ENCODE peak calls at places on chromosomes 11 and 22, in ten cellular contexts. One of them, this sample, is unnamed.

GRCh38 chr11:102244681-102245409 is 72.4 kb upstream of the BIRC3 start:
- DNase-seq in GM23338: no peak
- DNase-seq in brain microvascular endothelial cell: peak
- DNase-seq in lower lobe of right lung: no peak
- DNase-seq in endodermal cell: no peak
- DNase-seq in DND-41: no peak
- DNase-seq in PC-3: peak
- DNase-seq in kidney: no peak
- DNase-seq in WERI-Rb-1: no peak
- DNase-seq in left ventricle myocardium inferior: no peak
- DNase-seq in this sample: peak

GRCh38 chr22:30046716-30047363 is 33.4 kb upstream of the HORMAD2 start:
- DNase-seq in GM23338: no peak
- DNase-seq in brain microvascular endothelial cell: no peak
- DNase-seq in lower lobe of right lung: no peak
- DNase-seq in endodermal cell: peak
- DNase-seq in DND-41: no peak
- DNase-seq in PC-3: no peak
- DNase-seq in kidney: no peak
- DNase-seq in WERI-Rb-1: no peak
- DNase-seq in left ventricle myocardium inferior: no peak
- DNase-seq in this sample: no peak

GRCh38 chr22:49997221-49997599 is 15.4 kb downstream of the IL17REL start:
- DNase-seq in GM23338: no peak
- DNase-seq in brain microvascular endothelial cell: no peak
- DNase-seq in lower lobe of right lung: peak
- DNase-seq in endodermal cell: peak
- DNase-seq in DND-41: no peak
- DNase-seq in PC-3: no peak
- DNase-seq in kidney: peak
- DNase-seq in WERI-Rb-1: no peak
- DNase-seq in left ventricle myocardium inferior: no peak
- DNase-seq in this sample: no peak

GRCh38 chr22:22226448-22227187 is 18.0 kb upstream of the VPREB1 start:
- DNase-seq in GM23338: no peak
- DNase-seq in brain microvascular endothelial cell: no peak
- DNase-seq in lower lobe of right lung: no peak
- DNase-seq in endodermal cell: peak
- DNase-seq in DND-41: no peak
- DNase-seq in PC-3: no peak
- DNase-seq in kidney: no peak
- DNase-seq in WERI-Rb-1: no peak
- DNase-seq in left ventricle myocardium inferior: no peak
- DNase-seq in this sample: no peak

GRCh38 chr22:44287121-44287693 is 25.5 kb downstream of the SHISAL1 start:
- DNase-seq in GM23338: no peak
- DNase-seq in brain microvascular endothelial cell: no peak
- DNase-seq in lower lobe of right lung: no peak
- DNase-seq in endodermal cell: no peak
- DNase-seq in DND-41: no peak
- DNase-seq in PC-3: no peak
- DNase-seq in kidney: no peak
- DNase-seq in WERI-Rb-1: peak
- DNase-seq in left ventricle myocardium inferior: no peak
- DNase-seq in this sample: no peak

GRCh38 chr11:35282226-35282882 is 137.0 kb downstream of the SLC1A2 start:
- DNase-seq in GM23338: no peak
- DNase-seq in brain microvascular endothelial cell: peak
- DNase-seq in lower lobe of right lung: no peak
- DNase-seq in endodermal cell: no peak
- DNase-seq in DND-41: no peak
- DNase-seq in PC-3: no peak
- DNase-seq in kidney: no peak
- DNase-seq in WERI-Rb-1: no peak
- DNase-seq in left ventricle myocardium inferior: no peak
- DNase-seq in this sample: peak

GRCh38 chr11:119585038-119585666 is 143.8 kb downstream of the NECTIN1 start:
- DNase-seq in GM23338: peak
- DNase-seq in brain microvascular endothelial cell: no peak
- DNase-seq in lower lobe of right lung: no peak
- DNase-seq in endodermal cell: peak
- DNase-seq in DND-41: no peak
- DNase-seq in PC-3: peak
- DNase-seq in kidney: peak
- DNase-seq in WERI-Rb-1: peak
- DNase-seq in left ventricle myocardium inferior: no peak
- DNase-seq in this sample: peak

GRCh38 chr22:44828193-44828592 is 75.8 kb downstream of the ARHGAP8 start:
- DNase-seq in GM23338: peak
- DNase-seq in brain microvascular endothelial cell: no peak
- DNase-seq in lower lobe of right lung: no peak
- DNase-seq in endodermal cell: peak
- DNase-seq in DND-41: peak
- DNase-seq in PC-3: peak
- DNase-seq in kidney: no peak
- DNase-seq in WERI-Rb-1: peak
- DNase-seq in left ventricle myocardium inferior: no peak
- DNase-seq in this sample: no peak

GRCh38 chr11:86931965-86932332 is 23.2 kb downstream of the FZD4 start:
- DNase-seq in GM23338: no peak
- DNase-seq in brain microvascular endothelial cell: peak
- DNase-seq in lower lobe of right lung: no peak
- DNase-seq in endodermal cell: no peak
- DNase-seq in DND-41: no peak
- DNase-seq in PC-3: peak
- DNase-seq in kidney: no peak
- DNase-seq in WERI-Rb-1: no peak
- DNase-seq in left ventricle myocardium inferior: no peak
- DNase-seq in this sample: peak

GRCh38 chr11:73431431-73431830 is 55.2 kb downstream of the RELT start:
- DNase-seq in GM23338: no peak
- DNase-seq in brain microvascular endothelial cell: no peak
- DNase-seq in lower lobe of right lung: no peak
- DNase-seq in endodermal cell: no peak
- DNase-seq in DND-41: no peak
- DNase-seq in PC-3: peak
- DNase-seq in kidney: no peak
- DNase-seq in WERI-Rb-1: no peak
- DNase-seq in left ventricle myocardium inferior: no peak
- DNase-seq in this sample: no peak

GRCh38 chr22:19641254-19641982 is 72.9 kb upstream of the SEPTIN5 start:
- DNase-seq in GM23338: peak
- DNase-seq in brain microvascular endothelial cell: no peak
- DNase-seq in lower lobe of right lung: no peak
- DNase-seq in endodermal cell: peak
- DNase-seq in DND-41: no peak
- DNase-seq in PC-3: peak
- DNase-seq in kidney: no peak
- DNase-seq in WERI-Rb-1: no peak
- DNase-seq in left ventricle myocardium inferior: no peak
- DNase-seq in this sample: no peak

DNA sequence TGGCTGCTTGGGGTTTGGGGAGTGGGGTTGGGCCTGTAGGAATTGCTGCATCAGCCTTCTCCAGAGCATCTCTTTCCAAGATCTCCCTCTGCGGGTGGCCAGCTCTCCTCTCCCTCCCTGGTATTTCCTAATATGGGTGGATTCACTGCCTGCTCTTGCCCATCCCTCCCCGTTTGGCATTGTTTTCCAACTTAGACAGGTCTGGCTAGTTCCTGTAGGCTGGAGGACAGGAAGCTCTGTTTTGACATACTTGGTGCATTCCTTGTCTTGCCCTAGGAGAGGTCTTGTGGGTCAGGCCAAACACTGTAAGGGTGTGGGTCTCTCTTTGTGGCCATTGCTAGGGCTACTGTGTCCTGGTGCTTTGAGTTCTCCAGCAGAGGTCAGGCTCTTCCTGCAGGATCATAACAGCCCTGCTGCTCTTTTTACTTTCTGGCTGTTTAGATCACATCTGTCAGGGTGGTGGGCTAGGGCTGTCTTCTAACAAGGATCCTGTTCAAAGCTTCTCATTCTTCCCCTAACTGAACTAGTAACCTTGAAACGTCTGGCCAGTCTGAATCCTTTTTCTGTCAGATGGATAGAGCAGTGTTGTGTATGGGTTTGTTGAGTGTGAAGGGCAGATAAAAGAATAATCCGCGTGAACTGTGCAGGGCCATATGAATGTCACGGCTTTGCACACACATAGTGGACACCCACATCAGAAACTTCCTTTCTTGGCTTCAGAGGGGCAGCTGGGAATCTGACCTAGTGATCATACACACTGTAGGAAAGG is 18.3 kb upstream of the MICALL1 start:
- DNase-seq in GM23338: peak
- DNase-seq in brain microvascular endothelial cell: peak
- DNase-seq in lower lobe of right lung: no peak
- DNase-seq in endodermal cell: peak
- DNase-seq in DND-41: no peak
- DNase-seq in PC-3: peak
- DNase-seq in kidney: no peak
- DNase-seq in WERI-Rb-1: no peak
- DNase-seq in left ventricle myocardium inferior: no peak
- DNase-seq in this sample: peak
- TF ChIP-seq CTCF in GM23338: peak
- TF ChIP-seq CTCF in brain microvascular endothelial cell: peak
- TF ChIP-seq CTCF in lower lobe of right lung: peak
- TF ChIP-seq CTCF in endodermal cell: peak
- TF ChIP-seq CTCF in DND-41: no peak
- TF ChIP-seq CTCF in PC-3: peak
- TF ChIP-seq CTCF in kidney: peak
- TF ChIP-seq CTCF in WERI-Rb-1: peak
- TF ChIP-seq CTCF in left ventricle myocardium inferior: peak
- TF ChIP-seq CTCF in this sample: peak

GRCh38 chr11:75533843-75534242 is 8.1 kb upstream of the GDPD5 start:
- DNase-seq in GM23338: no peak
- DNase-seq in brain microvascular endothelial cell: no peak
- DNase-seq in lower lobe of right lung: no peak
- DNase-seq in endodermal cell: no peak
- DNase-seq in DND-41: no peak
- DNase-seq in PC-3: no peak
- DNase-seq in kidney: no peak
- DNase-seq in WERI-Rb-1: no peak
- DNase-seq in left ventricle myocardium inferior: no peak
- DNase-seq in this sample: no peak

GRCh38 chr11:75530577-75530976 is 4.8 kb upstream of the GDPD5 start:
- DNase-seq in GM23338: no peak
- DNase-seq in brain microvascular endothelial cell: no peak
- DNase-seq in lower lobe of right lung: no peak
- DNase-seq in endodermal cell: no peak
- DNase-seq in DND-41: no peak
- DNase-seq in PC-3: no peak
- DNase-seq in kidney: no peak
- DNase-seq in WERI-Rb-1: no peak
- DNase-seq in left ventricle myocardium inferior: no peak
- DNase-seq in this sample: no peak

GRCh38 chr11:75534291-75535038 is 8.7 kb upstream of the GDPD5 start:
- DNase-seq in GM23338: no peak
- DNase-seq in brain microvascular endothelial cell: no peak
- DNase-seq in lower lobe of right lung: no peak
- DNase-seq in endodermal cell: no peak
- DNase-seq in DND-41: no peak
- DNase-seq in PC-3: peak
- DNase-seq in kidney: no peak
- DNase-seq in WERI-Rb-1: no peak
- DNase-seq in left ventricle myocardium inferior: no peak
- DNase-seq in this sample: no peak

GRCh38 chr11:75531325-75531724 is 5.6 kb upstream of the GDPD5 start:
- DNase-seq in GM23338: peak
- DNase-seq in brain microvascular endothelial cell: no peak
- DNase-seq in lower lobe of right lung: no peak
- DNase-seq in endodermal cell: no peak
- DNase-seq in DND-41: no peak
- DNase-seq in PC-3: no peak
- DNase-seq in kidney: no peak
- DNase-seq in WERI-Rb-1: no peak
- DNase-seq in left ventricle myocardium inferior: no peak
- DNase-seq in this sample: no peak

GRCh38 chr11:75532200-75532972 is 6.6 kb upstream of the GDPD5 start:
- DNase-seq in GM23338: peak
- DNase-seq in brain microvascular endothelial cell: peak
- DNase-seq in lower lobe of right lung: peak
- DNase-seq in endodermal cell: peak
- DNase-seq in DND-41: peak
- DNase-seq in PC-3: peak
- DNase-seq in kidney: no peak
- DNase-seq in WERI-Rb-1: peak
- DNase-seq in left ventricle myocardium inferior: peak
- DNase-seq in this sample: peak
- H3K4me3 ChIP-seq in GM23338: peak
- H3K4me3 ChIP-seq in brain microvascular endothelial cell: no peak
- H3K4me3 ChIP-seq in lower lobe of right lung: no peak
- H3K4me3 ChIP-seq in endodermal cell: no peak
- H3K4me3 ChIP-seq in DND-41: no peak
- H3K4me3 ChIP-seq in PC-3: no peak
- H3K4me3 ChIP-seq in kidney: no peak
- H3K4me3 ChIP-seq in WERI-Rb-1: no peak
- H3K4me3 ChIP-seq in left ventricle myocardium inferior: no peak
- H3K4me3 ChIP-seq in this sample: no peak

DNA sequence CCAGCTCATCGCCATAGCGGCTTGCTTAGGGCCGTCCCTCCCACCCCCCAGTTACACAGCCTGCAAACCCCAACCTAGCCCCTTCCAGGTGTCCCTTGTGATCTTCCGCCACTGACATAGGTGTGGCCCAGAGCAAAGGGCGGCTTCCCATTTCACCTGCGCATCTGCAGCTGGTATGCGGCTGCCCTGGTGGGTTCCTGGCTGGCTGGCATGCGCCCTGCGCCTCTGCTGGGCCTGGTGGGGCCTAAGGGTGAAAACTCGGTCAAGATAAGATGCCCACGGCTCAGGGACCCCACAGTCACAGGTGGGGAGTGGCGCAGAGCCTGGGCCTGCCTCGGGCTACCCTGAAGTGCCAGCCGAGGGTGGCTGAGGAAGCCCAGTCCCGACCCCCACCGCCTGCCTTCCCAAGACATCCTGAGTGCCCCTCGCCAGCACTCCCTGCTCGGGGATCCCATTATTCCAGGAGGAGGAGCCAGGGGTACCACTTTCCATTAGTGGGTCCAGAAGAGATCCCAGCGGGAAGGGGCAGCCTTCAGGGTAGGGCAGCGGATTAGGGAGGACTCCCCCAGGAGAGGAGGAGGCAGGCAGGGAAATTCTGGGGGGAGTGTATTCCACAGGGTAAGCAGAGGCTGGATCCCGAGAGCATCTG is 36.9 kb upstream of the KCNQ1OT1 start:
- DNase-seq in GM23338: no peak
- DNase-seq in brain microvascular endothelial cell: no peak
- DNase-seq in lower lobe of right lung: no peak
- DNase-seq in endodermal cell: no peak
- DNase-seq in DND-41: no peak
- DNase-seq in PC-3: no peak
- DNase-seq in kidney: peak
- DNase-seq in WERI-Rb-1: no peak
- DNase-seq in left ventricle myocardium inferior: no peak
- DNase-seq in this sample: no peak
- TF ChIP-seq CTCF in GM23338: no peak
- TF ChIP-seq CTCF in brain microvascular endothelial cell: no peak
- TF ChIP-seq CTCF in lower lobe of right lung: no peak
- TF ChIP-seq CTCF in endodermal cell: no peak
- TF ChIP-seq CTCF in DND-41: no peak
- TF ChIP-seq CTCF in PC-3: no peak
- TF ChIP-seq CTCF in kidney: no peak
- TF ChIP-seq CTCF in WERI-Rb-1: no peak
- TF ChIP-seq CTCF in left ventricle myocardium inferior: no peak
- TF ChIP-seq CTCF in this sample: no peak

GRCh38 chr22:17157714-17158113 is 1.4 kb downstream of the HDHD5 start:
- DNase-seq in GM23338: no peak
- DNase-seq in brain microvascular endothelial cell: no peak
- DNase-seq in lower lobe of right lung: no peak
- DNase-seq in endodermal cell: no peak
- DNase-seq in DND-41: no peak
- DNase-seq in PC-3: no peak
- DNase-seq in kidney: no peak
- DNase-seq in WERI-Rb-1: no peak
- DNase-seq in left ventricle myocardium inferior: no peak
- DNase-seq in this sample: no peak
- H3K4me3 ChIP-seq in GM23338: peak
- H3K4me3 ChIP-seq in brain microvascular endothelial cell: no peak
- H3K4me3 ChIP-seq in lower lobe of right lung: peak
- H3K4me3 ChIP-seq in endodermal cell: peak
- H3K4me3 ChIP-seq in DND-41: no peak
- H3K4me3 ChIP-seq in PC-3: peak
- H3K4me3 ChIP-seq in kidney: peak
- H3K4me3 ChIP-seq in WERI-Rb-1: peak
- H3K4me3 ChIP-seq in left ventricle myocardium inferior: peak
- H3K4me3 ChIP-seq in this sample: no peak